ENCODE peak calls at places on chromosomes 6 and 20, in seven cellular contexts. L, I, X, P, S, J and G are unnamed samples.

GRCh38 chr6:158708239-158708638 is 58.4 kb downstream of the SYTL3 start:
- DNase-seq in L (no peak), I (no peak), X (no peak), P (no peak), S (no peak), J (no peak), G (no peak)

GRCh38 chr6:47485491-47486135 is 8.0 kb downstream of the CD2AP start:
- DNase-seq in L (no peak), I (no peak), X (no peak), P (no peak), S (no peak), J (no peak), G (no peak)

GRCh38 chr20:49786671-49787370 is 25.8 kb upstream of the SLC9A8 start:
- DNase-seq in L (no peak), I (no peak), X (no peak), P (no peak), S (no peak), J (peak; percentile 38), G (peak; percentile 49)

GRCh38 chr20:22449115-22449973 is 135.0 kb downstream of the FOXA2 start:
- DNase-seq in L (no peak), I (no peak), X (peak; percentile 84), P (peak; percentile 22), S (no peak), J (no peak), G (no peak)

GRCh38 chr6:65289491-65289890 is 417.5 kb downstream of the EYS start:
- DNase-seq in L (no peak), I (no peak), X (peak; percentile 18), P (no peak), S (no peak), J (no peak), G (peak; percentile 0)

GRCh38 chr6:93418113-93418447 is 1.3 kb downstream of the EPHA7 start:
- DNase-seq in L (no peak), I (no peak), X (no peak), P (no peak), S (no peak), J (no peak), G (no peak)

GRCh38 chr20:51700809-51701285 is 67.3 kb downstream of the ATP9A start:
- DNase-seq in L (no peak), I (peak; percentile 54), X (peak; percentile 62), P (peak; percentile 42), S (no peak), J (peak; percentile 79), G (peak; percentile 60)

GRCh38 chr6:45986746-45987274 is 28.9 kb downstream of the CLIC5 start:
- DNase-seq in L (no peak), I (no peak), X (peak; percentile 65), P (no peak), S (no peak), J (no peak), G (no peak)

GRCh38 chr6:116564921-116565872 is 6.1 kb upstream of the RWDD1 start:
- DNase-seq in L (peak; percentile 5), I (no peak), X (no peak), P (no peak), S (no peak), J (no peak), G (no peak)

GRCh38 chr6:147190556-147190955 is 13.7 kb upstream of the STXBP5 start:
- DNase-seq in L (no peak), I (no peak), X (no peak), P (no peak), S (no peak), J (no peak), G (no peak)

GRCh38 chr6:122059918-122060317 is 339.5 kb upstream of the HSF2 start:
- DNase-seq in L (no peak), I (no peak), X (no peak), P (no peak), S (no peak), J (no peak), G (no peak)

GRCh38 chr6:23243858-23244257 is 674.5 kb downstream of the HDGFL1 start:
- DNase-seq in L (no peak), I (no peak), X (no peak), P (no peak), S (no peak), J (no peak), G (no peak)

GRCh38 chr6:6927437-6928361 is 180.1 kb upstream of the RREB1 start:
- DNase-seq in L (no peak), I (no peak), X (no peak), P (no peak), S (no peak), J (no peak), G (no peak)

GRCh38 chr6:124887872-124888580 is 74.2 kb upstream of the RNF217 start:
- DNase-seq in L (no peak), I (no peak), X (peak; percentile 55), P (no peak), S (no peak), J (peak; percentile 62), G (no peak)